ENCODE peak calls at places on chromosomes 16 and 17, in five cellular contexts. R is AG10803; U is stimulated activated CD4-positive, alpha-beta T cell treated with anti-CD3 and anti-CD28 coated beads, TNF-alpha, amount 100 ng/mL, for 48 hours; D is NAMALWA; P is NCI-H510A. E is an unnamed sample.
A peak's percentile ranks its signal among the peaks of the same experiment; 100 is the strongest.

GRCh38 chr16:77555781-77556180 is 120.9 kb upstream of the ADAMTS18 start:
- DNase-seq in U (no peak), D (no peak), P (no peak), R (no peak), E (peak; percentile 29)

GRCh38 chr16:84959045-84959576 is 52.2 kb downstream of the ZDHHC7 start:
- DNase-seq in D (peak; percentile 60), R (no peak), P (no peak), U (no peak), E (no peak)

GRCh38 chr16:1903845-1904820 is 14.1 kb downstream of the HS3ST6 start:
- DNase-seq in U (no peak), R (peak; percentile 9), D (no peak), P (no peak), E (peak; percentile 11)

GRCh38 chr17:68029512-68030215 is 5.9 kb upstream of the KPNA2 start:
- DNase-seq in P (peak; percentile 17), R (no peak), U (no peak), D (no peak), E (no peak)

GRCh38 chr17:42518046-42518754 is 17.8 kb upstream of the NAGLU start:
- DNase-seq in U (no peak), P (no peak), D (no peak), R (peak; percentile 98), E (peak; percentile 96)

GRCh38 chr17:33562792-33563191 is 269.7 kb upstream of the ASIC2 start:
- DNase-seq in D (no peak), R (peak; percentile 1), P (no peak), U (no peak), E (no peak)

GRCh38 chr17:28745777-28746473 is 2.1 kb downstream of the TRAF4 start:
- DNase-seq in P (no peak), U (no peak), R (no peak), D (no peak), E (no peak)

GRCh38 chr16:58506241-58507194 is 6.6 kb downstream of the NDRG4 start:
- DNase-seq in R (no peak), P (no peak), U (no peak), D (no peak), E (no peak)

GRCh38 chr16:16956376-16956775 is 514.4 kb downstream of the XYLT1 start:
- DNase-seq in R (no peak), D (no peak), U (no peak), P (no peak), E (no peak)

GRCh38 chr16:66116163-66116792 is 250.2 kb upstream of the CDH5 start:
- DNase-seq in U (no peak), D (no peak), R (peak; percentile 43), P (no peak), E (peak; percentile 64)

GRCh38 chr17:35612924-35613521 is 25.9 kb downstream of the AP2B1 start:
- DNase-seq in R (peak; percentile 51), P (no peak), U (no peak), D (peak; percentile 67), E (peak; percentile 27)

GRCh38 chr17:9381068-9381467 is 194.6 kb downstream of the STX8 start:
- DNase-seq in U (no peak), D (no peak), R (no peak), P (no peak), E (no peak)